ENCODE peak calls at places on chromosomes 11 and 22, in nine cellular contexts. R, U, G, S, P, J, V, O and N are unnamed samples. For H3K36me3, the result is how much of the 10 kb centered on the place peaks cover.

GRCh38 chr11:19101803-19102520 is 15.0 kb upstream of the ZDHHC13 start:
- DNase-seq in S (no peak), O (no peak), U (no peak), V (no peak), J (no peak), G (no peak), R (no peak), P (no peak), N (no peak)

GRCh38 chr11:23413057-23413456 is 552.8 kb upstream of the CCDC179 start:
- DNase-seq in R (no peak), P (no peak), O (no peak), U (no peak), S (no peak), J (no peak), G (no peak), V (no peak), N (no peak)

GRCh38 chr11:74288161-74288560 is 23.3 kb downstream of the P4HA3 start:
- DNase-seq in O (no peak), U (no peak), V (no peak), R (no peak), J (peak), P (no peak), G (no peak), S (no peak), N (no peak)

GRCh38 chr11:95652002-95652472 is 137.5 kb downstream of the FAM76B start:
- DNase-seq in U (no peak), O (no peak), R (no peak), V (peak), P (no peak), G (no peak), J (no peak), S (no peak), N (no peak)

GRCh38 chr11:27902981-27903624 is 202.8 kb upstream of the BDNF start:
- DNase-seq in G (no peak), O (no peak), V (no peak), P (no peak), R (no peak), U (no peak), J (no peak), S (no peak), N (no peak)

GRCh38 chr11:79430280-79430679 is 10.6 kb downstream of the TENM4 start:
- DNase-seq in G (no peak), R (no peak), O (no peak), J (no peak), P (no peak), V (no peak), S (peak), U (no peak), N (no peak)

GRCh38 chr11:20672575-20672974 is 3.2 kb downstream of the NELL1 start:
- DNase-seq in V (peak), J (peak), P (peak), R (no peak), O (no peak), S (peak), U (no peak), G (no peak), N (no peak)

GRCh38 chr11:17314232-17314547 is 37.4 kb upstream of the NCR3LG1 start:
- DNase-seq in J (no peak), O (no peak), G (no peak), S (no peak), R (no peak), U (no peak), V (no peak), P (no peak), N (no peak)

GRCh38 chr22:32729368-32729767 is 72.1 kb upstream of the TIMP3 start:
- DNase-seq in O (no peak), U (no peak), S (no peak), V (no peak), G (no peak), P (no peak), R (no peak), J (no peak), N (no peak)

GRCh38 chr22:39283312-39284141 is 35.9 kb downstream of the RPL3 start:
- DNase-seq in U (peak), R (no peak), S (no peak), G (peak), P (no peak), V (peak), O (no peak), J (peak), N (peak)

GRCh38 chr11:2449548-2450320 is 4.9 kb downstream of the KCNQ1 start:
- DNase-seq in O (no peak), R (no peak), U (no peak), S (no peak), G (no peak), P (no peak), V (no peak), J (no peak), N (peak)

GRCh38 chr11:10925149-10925926 is 67.5 kb upstream of the ZBED5 start:
- DNase-seq in P (no peak), J (no peak), S (peak), V (no peak), O (no peak), R (no peak), G (no peak), U (no peak), N (no peak)

GRCh38 chr11:12052676-12053605 is 44.5 kb upstream of the DKK3 start:
- DNase-seq in U (no peak), P (no peak), S (peak), J (no peak), V (no peak), R (no peak), G (no peak), O (no peak), N (no peak)

GRCh38 chr22:44704159-44705021 is 2.4 kb downstream of the PRR5 start:
- DNase-seq in P (no peak), R (no peak), S (no peak), G (no peak), V (no peak), U (no peak), O (no peak), J (no peak), N (no peak)
- H3K27ac ChIP-seq in P (no peak), R (no peak), S (no peak), G (no peak), V (no peak), U (no peak), O (no peak), J (no peak), N (no peak)

DNA sequence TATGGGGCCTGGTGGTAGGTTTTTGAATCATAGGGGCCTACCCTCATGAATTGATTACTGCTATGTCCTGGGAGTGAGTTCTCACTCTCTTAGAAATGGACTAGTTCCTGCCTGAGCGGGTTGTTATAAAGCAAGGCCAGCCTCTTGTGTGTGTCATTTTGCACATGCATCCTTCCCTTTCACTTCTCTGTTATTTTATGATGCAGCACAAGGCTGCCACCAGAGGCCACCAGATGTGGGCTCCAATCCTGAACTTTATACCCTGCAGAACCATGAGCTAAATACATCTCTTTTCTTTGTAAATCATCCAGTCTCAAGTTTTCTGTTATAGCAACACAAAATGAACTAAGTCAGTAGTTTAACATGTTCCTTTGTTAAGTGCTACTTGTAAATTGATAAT is 251.4 kb downstream of the BLID start:
- DNase-seq in O (no peak), U (no peak), S (no peak), R (no peak), G (no peak), J (no peak), P (no peak), V (no peak), N (no peak)
- TF ChIP-seq CTCF in O (no peak), U (no peak), S (peak), R (no peak), G (no peak), J (no peak), P (no peak), V (no peak), N (no peak)

GRCh38 chr11:68565768-68566167 is 105.2 kb downstream of the PPP6R3 start:
- DNase-seq in S (no peak), G (no peak), O (no peak), U (no peak), V (no peak), J (no peak), R (no peak), P (no peak), N (no peak)

GRCh38 chr11:68560216-68560615 is 99.7 kb downstream of the PPP6R3 start:
- DNase-seq in U (no peak), G (no peak), S (no peak), J (no peak), P (no peak), O (no peak), V (no peak), R (no peak), N (no peak)

GRCh38 chr11:68564261-68564660 is 103.7 kb downstream of the PPP6R3 start:
- DNase-seq in P (no peak), V (no peak), O (no peak), S (no peak), G (no peak), J (no peak), R (no peak), U (no peak), N (no peak)

GRCh38 chr11:68567553-68567952 is 107.0 kb downstream of the PPP6R3 start:
- DNase-seq in R (no peak), U (no peak), P (no peak), S (no peak), J (no peak), O (no peak), V (no peak), G (no peak), N (no peak)

GRCh38 chr11:68563454-68563853 is 102.9 kb downstream of the PPP6R3 start:
- DNase-seq in O (no peak), S (no peak), P (no peak), R (no peak), U (no peak), V (no peak), J (no peak), G (no peak), N (no peak)
- H3K36me3 ChIP-seq in O (under half), S (under half), P (half or more), R (under half), U (under half), V (half or more), J (half or more), G (half or more), N (under half)

GRCh38 chr22:40529817-40530216 is 106.7 kb downstream of the MRTFA start:
- DNase-seq in O (no peak), S (no peak), U (no peak), V (no peak), J (no peak), R (no peak), P (no peak), G (no peak), N (no peak)

GRCh38 chr22:40533712-40534378 is 102.7 kb downstream of the MRTFA start:
- DNase-seq in S (peak), V (no peak), J (peak), U (no peak), R (no peak), O (no peak), P (peak), G (no peak), N (peak)

GRCh38 chr22:40534379-40535188 is 101.9 kb downstream of the MRTFA start:
- DNase-seq in G (no peak), O (no peak), U (no peak), J (peak), P (no peak), R (no peak), V (no peak), S (peak), N (no peak)

GRCh38 chr22:40535189-40535512 is 101.4 kb downstream of the MRTFA start:
- DNase-seq in U (no peak), R (no peak), J (no peak), S (no peak), V (no peak), G (no peak), P (no peak), O (no peak), N (no peak)

GRCh38 chr22:40531951-40532900 is 104.3 kb downstream of the MRTFA start:
- DNase-seq in O (no peak), P (no peak), S (no peak), R (no peak), J (no peak), G (no peak), U (no peak), V (peak), N (no peak)
- H3K27ac ChIP-seq in O (peak), P (peak), S (peak), R (no peak), J (no peak), G (peak), U (peak), V (peak), N (no peak)

DNA sequence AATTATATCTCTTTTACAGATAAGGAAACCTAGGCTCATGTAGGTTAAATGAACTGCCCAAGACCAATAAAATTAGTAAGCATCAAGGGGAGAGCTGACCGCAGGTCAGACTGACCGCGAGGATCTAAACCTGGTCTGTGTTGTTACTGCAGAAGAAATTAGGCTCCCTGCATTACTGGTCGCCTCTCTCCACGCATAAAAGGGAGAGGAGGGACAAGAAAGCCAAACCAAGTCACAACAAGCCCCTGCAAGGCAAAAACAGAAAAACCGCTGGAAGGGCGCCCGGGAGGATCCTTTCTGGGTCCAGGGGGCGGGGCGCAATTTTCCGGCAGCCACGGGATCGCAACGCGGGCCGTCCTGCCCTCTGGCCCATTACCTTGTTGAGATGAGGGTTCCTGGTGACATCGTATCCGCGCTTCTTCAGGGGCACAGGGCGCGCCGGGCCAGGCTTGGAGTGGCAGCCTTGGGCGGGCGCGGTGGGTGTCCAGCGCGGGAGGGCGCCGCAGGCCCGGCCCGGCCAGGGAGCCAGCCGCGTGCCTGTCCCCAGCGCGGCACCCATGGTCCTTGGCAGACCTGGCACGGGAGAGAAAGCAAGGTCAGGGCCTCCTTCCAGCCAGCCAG is 920 bp downstream of the ME3 start:
- DNase-seq in S (peak), O (peak), V (no peak), P (no peak), J (no peak), U (peak), R (peak), G (peak), N (no peak)
- TF ChIP-seq CTCF in S (no peak), O (no peak), V (no peak), P (no peak), J (no peak), U (no peak), R (no peak), G (no peak), N (no peak)

GRCh38 chr22:24115247-24116207 is 65.8 kb upstream of the SUSD2 start:
- DNase-seq in V (no peak), J (no peak), G (peak), O (no peak), P (no peak), U (no peak), R (no peak), S (no peak), N (no peak)
- H3K36me3 ChIP-seq in V (half or more), J (half or more), G (half or more), O (under half), P (half or more), U (under half), R (under half), S (under half), N (half or more)

DNA sequence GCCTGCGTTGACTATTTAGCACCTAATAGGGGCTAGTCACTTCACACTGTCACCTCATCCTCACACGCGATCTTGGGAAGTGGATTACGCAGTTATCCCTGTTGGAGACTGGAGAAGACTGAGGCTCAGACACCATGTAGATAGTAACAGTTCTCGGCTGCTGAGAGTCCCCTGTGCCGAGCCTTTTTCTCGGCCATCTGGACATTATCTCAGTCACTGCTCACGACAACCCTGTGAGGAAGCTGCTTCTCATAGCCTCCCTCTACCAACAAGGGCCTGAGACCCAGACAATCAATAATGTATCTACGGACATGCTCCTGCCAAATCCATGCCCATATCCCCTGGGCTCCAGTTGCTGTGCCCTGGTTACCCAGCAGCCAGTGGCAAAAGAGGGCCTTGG is 25.9 kb downstream of the SCUBE1 start:
- DNase-seq in U (no peak), G (no peak), V (peak), S (no peak), P (no peak), J (no peak), R (no peak), O (no peak), N (no peak)
- H3K27ac ChIP-seq in U (no peak), G (no peak), V (peak), S (no peak), P (no peak), J (no peak), R (no peak), O (no peak), N (no peak)

GRCh38 chr22:46263208-46263575 is at the start of gene PKDREJ:
- DNase-seq in O (peak), S (no peak), G (no peak), P (no peak), U (no peak), R (no peak), V (no peak), J (no peak), N (no peak)

GRCh38 chr22:46269564-46269963 is 1.8 kb downstream of the TTC38 start:
- DNase-seq in O (no peak), G (no peak), P (no peak), U (no peak), S (no peak), V (no peak), J (no peak), R (no peak), N (peak)

GRCh38 chr22:46272196-46272595 is 4.4 kb downstream of the TTC38 start:
- DNase-seq in U (no peak), G (no peak), V (no peak), S (no peak), J (no peak), R (no peak), P (no peak), O (no peak), N (no peak)

GRCh38 chr22:46262449-46263207 is 515 bp downstream of the PKDREJ start:
- DNase-seq in U (peak), J (no peak), P (no peak), V (no peak), R (no peak), G (peak), O (peak), S (peak), N (peak)

DNA sequence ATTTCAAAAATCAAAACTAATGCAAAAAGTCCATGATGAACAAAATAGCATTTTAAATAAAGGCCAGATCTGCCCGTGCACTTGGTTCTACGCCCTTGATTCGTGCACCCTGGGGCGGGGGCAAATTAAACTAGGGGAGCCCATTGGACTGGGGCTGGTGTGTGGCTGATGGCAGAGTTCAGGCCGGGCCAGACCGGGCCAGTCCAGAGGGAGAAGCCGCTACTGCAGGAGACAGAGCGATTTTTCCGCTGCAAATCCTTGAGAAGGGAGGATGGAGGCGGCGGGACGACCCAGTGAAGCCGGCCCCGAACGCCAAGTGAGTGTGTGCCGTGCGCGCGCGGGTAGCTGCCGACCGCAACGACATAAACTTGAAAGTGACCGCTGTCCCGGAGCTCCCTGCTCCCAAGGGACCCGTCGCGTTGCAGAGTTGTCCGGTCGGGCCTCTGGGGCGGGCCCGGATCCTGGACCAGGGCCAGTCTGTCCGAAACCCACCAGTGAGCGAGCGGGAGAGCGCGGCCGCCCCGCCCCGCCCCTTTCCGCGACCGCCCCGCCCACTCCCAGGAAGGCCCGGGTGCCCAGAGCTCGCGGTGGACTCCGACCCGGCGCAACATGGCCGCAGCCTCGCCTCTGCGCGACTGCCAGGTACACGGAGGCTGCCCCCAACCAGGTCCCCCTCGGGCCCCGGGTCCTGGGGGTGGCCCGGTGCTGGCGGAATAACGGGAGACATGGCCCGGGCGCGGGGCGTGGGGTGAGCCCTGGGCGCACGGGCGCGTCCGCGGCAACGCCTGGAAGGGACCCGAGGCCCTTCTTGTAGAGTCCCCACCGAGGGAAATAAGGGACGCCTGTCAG is at the start of gene TTC38:
- DNase-seq in R (peak), S (peak), V (peak), O (peak), G (peak), J (peak), U (peak), P (no peak), N (peak)
- TF ChIP-seq CTCF in R (no peak), S (no peak), V (no peak), O (no peak), G (no peak), J (no peak), U (no peak), P (no peak), N (no peak)